ENCODE peak calls at places on chromosome 3, in five cellular contexts. F is psoas muscle, J is body of pancreas, R is NT2/D1, K is adrenal gland. Q is an unnamed sample.
A peak's percentile ranks its signal among the peaks of the same experiment; 100 is the strongest.

GRCh38 chr3:177498037-177498857 is 301.0 kb upstream of the TBL1XR1 start:
- DNase-seq in F (no peak), J (peak; percentile 90), R (no peak), K (peak; percentile 64), Q (no peak)

GRCh38 chr3:185726254-185726967 is 98.4 kb downstream of the IGF2BP2 start:
- DNase-seq in F (no peak), J (no peak), R (no peak), K (no peak), Q (no peak)

GRCh38 chr3:105375750-105376511 is 9.2 kb downstream of the ALCAM start:
- DNase-seq in F (no peak), J (no peak), R (no peak), K (no peak), Q (no peak)

GRCh38 chr3:184697845-184698244 is 14.0 kb downstream of the MAGEF1 start:
- DNase-seq in F (no peak), J (no peak), R (no peak), K (no peak), Q (no peak)

GRCh38 chr3:33883538-33884203 is 85.2 kb downstream of the PDCD6IP start:
- DNase-seq in F (no peak), J (peak; percentile 36), R (peak; percentile 28), K (peak; percentile 36), Q (peak; percentile 54)

GRCh38 chr3:143139786-143140185 is 20.2 kb downstream of the CHST2 start:
- DNase-seq in F (peak; percentile 24), J (no peak), R (no peak), K (no peak), Q (no peak)

GRCh38 chr3:72738752-72739520 is 109.3 kb downstream of the SHQ1 start:
- DNase-seq in F (peak; percentile 16), J (peak; percentile 62), R (no peak), K (peak; percentile 50), Q (no peak)

GRCh38 chr3:9279959-9280358 is 30.5 kb upstream of the SRGAP3 start:
- DNase-seq in F (no peak), J (no peak), R (no peak), K (no peak), Q (no peak)

GRCh38 chr3:50153782-50154475 is 1.2 kb upstream of the SEMA3F start:
- DNase-seq in F (no peak), J (no peak), R (no peak), K (no peak), Q (no peak)

GRCh38 chr3:151319613-151320012 is 3.0 kb upstream of the GPR87 start:
- DNase-seq in F (no peak), J (no peak), R (no peak), K (no peak), Q (no peak)

GRCh38 chr3:132232231-132232792 is 84.9 kb upstream of the ACP3 start:
- DNase-seq in F (no peak), J (no peak), R (no peak), K (no peak), Q (no peak)

GRCh38 chr3:114308830-114309229 is 15.0 kb downstream of the TIGIT start:
- DNase-seq in F (no peak), J (no peak), R (no peak), K (no peak), Q (no peak)

GRCh38 chr3:143839980-143840379 is 8.3 kb downstream of the SLC9A9 start:
- DNase-seq in F (no peak), J (no peak), R (peak; percentile 8), K (no peak), Q (no peak)

GRCh38 chr3:64441861-64442260 is 216.6 kb upstream of the PRICKLE2 start:
- DNase-seq in F (no peak), J (peak; percentile 88), R (no peak), K (no peak), Q (no peak)

GRCh38 chr3:54313418-54313817 is 191.1 kb downstream of the CACNA2D3 start:
- DNase-seq in F (no peak), J (no peak), R (no peak), K (no peak), Q (no peak)

GRCh38 chr3:33911525-33912322 is 113.3 kb downstream of the PDCD6IP start:
- DNase-seq in F (no peak), J (no peak), R (no peak), K (no peak), Q (no peak)

GRCh38 chr3:101017048-101017447 is 23.8 kb upstream of the ABI3BP start:
- DNase-seq in F (no peak), J (no peak), R (no peak), K (no peak), Q (no peak)

GRCh38 chr3:114052216-114052615 is 4.1 kb downstream of the CCDC191 start:
- DNase-seq in F (no peak), J (no peak), R (no peak), K (no peak), Q (no peak)

GRCh38 chr3:119870512-119870911 is 88.6 kb downstream of the NR1I2 start:
- DNase-seq in F (no peak), J (no peak), R (no peak), K (no peak), Q (no peak)

GRCh38 chr3:140276698-140277097 is 341.7 kb downstream of the CLSTN2 start:
- DNase-seq in F (no peak), J (peak; percentile 13), R (peak; percentile 73), K (peak; percentile 35), Q (peak; percentile 36)

GRCh38 chr3:174168538-174169254 is 690.4 kb upstream of the NAALADL2 start:
- DNase-seq in F (no peak), J (no peak), R (no peak), K (no peak), Q (no peak)

GRCh38 chr3:169505577-169506155 is 157.8 kb downstream of the MECOM start:
- DNase-seq in F (no peak), J (no peak), R (no peak), K (no peak), Q (peak; percentile 18)

GRCh38 chr3:101868534-101869464 is 19.5 kb downstream of the NFKBIZ start:
- DNase-seq in F (no peak), J (peak; percentile 54), R (no peak), K (no peak), Q (no peak)

GRCh38 chr3:86029590-86029989 is 961.4 kb downstream of the VGLL3 start:
- DNase-seq in F (no peak), J (no peak), R (no peak), K (no peak), Q (no peak)

GRCh38 chr3:197023241-197023997 is 6.2 kb downstream of the MELTF start:
- DNase-seq in F (no peak), J (no peak), R (no peak), K (no peak), Q (peak; percentile 7)

GRCh38 chr3:21573291-21573690 is 177.7 kb downstream of the ZNF385D start:
- DNase-seq in F (no peak), J (no peak), R (no peak), K (no peak), Q (no peak)

GRCh38 chr3:121852256-121852655 is 17.2 kb downstream of the EAF2 start:
- DNase-seq in F (no peak), J (no peak), R (no peak), K (no peak), Q (no peak)

GRCh38 chr3:43035801-43036340 is 56.8 kb downstream of the GASK1A start:
- DNase-seq in F (no peak), J (no peak), R (no peak), K (no peak), Q (no peak)

GRCh38 chr3:190291994-190292584 is 30.2 kb downstream of the CLDN1 start:
- DNase-seq in F (no peak), J (no peak), R (no peak), K (no peak), Q (no peak)

GRCh38 chr3:37907906-37908305 is 46.2 kb downstream of the CTDSPL start:
- DNase-seq in F (no peak), J (no peak), R (no peak), K (no peak), Q (no peak)

GRCh38 chr3:5115506-5116162 is 6.5 kb upstream of the ARL8B start:
- DNase-seq in F (no peak), J (no peak), R (no peak), K (no peak), Q (no peak)

GRCh38 chr3:12797124-12797891 is 828 bp downstream of the CAND2 start:
- DNase-seq in F (no peak), J (no peak), R (no peak), K (no peak), Q (no peak)

GRCh38 chr3:107208100-107208499 is 169.1 kb upstream of the CCDC54 start:
- DNase-seq in F (no peak), J (peak; percentile 84), R (peak; percentile 8), K (peak; percentile 75), Q (peak; percentile 86)

GRCh38 chr3:147380271-147380995 is 25.9 kb downstream of the ZIC4 start:
- DNase-seq in F (no peak), J (no peak), R (no peak), K (no peak), Q (peak; percentile 68)
- H3K4me1 ChIP-seq in F (no peaks in the 10 kb centered on the region), J (no peaks in the 10 kb centered on the region), R (peaks cover 5% of the 10 kb centered on the region), K (no peaks in the 10 kb centered on the region), Q (peaks cover 11% of the 10 kb centered on the region)

GRCh38 chr3:87206635-87207034 is 20.5 kb upstream of the CHMP2B start:
- DNase-seq in F (no peak), J (no peak), R (no peak), K (no peak), Q (no peak)
- H3K4me3 ChIP-seq in F (no peak overlapping the region), J (no peak overlapping the region), R (no peak overlapping the region), K (no peak overlapping the region), Q (no peak overlapping the region)

DNA sequence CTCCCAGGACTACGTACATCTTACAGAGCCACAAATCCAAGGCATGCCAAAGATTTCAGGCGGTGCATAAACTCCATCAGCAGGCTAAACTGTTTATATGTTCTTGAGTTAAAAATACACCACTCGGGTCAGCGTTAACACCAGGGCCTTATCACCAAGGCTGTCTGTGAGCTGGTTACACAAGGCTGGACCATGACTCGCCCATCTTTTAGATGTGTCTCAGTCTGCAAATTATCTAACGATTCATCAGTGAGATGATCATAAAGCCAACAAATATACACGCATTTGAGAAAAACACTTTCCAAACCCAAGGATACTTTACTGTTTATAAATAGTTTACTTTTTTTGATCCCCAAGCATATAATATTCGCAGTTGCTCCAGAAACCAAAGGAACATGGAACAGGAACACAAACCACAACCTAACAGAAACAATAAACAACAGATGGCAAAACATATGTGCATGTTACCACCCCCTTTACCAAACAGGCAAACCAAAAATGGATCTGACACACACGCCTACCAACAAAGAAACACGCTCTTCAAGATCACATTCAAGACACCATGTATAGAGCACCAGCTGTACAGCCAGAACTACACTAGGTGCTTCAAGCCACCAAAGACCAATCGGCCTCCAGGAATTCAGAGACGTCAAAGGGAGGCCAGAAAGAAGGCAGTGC is 15.4 kb downstream of the LRIG1 start:
- DNase-seq in F (no peak), J (no peak), R (no peak), K (no peak), Q (no peak)
- H3K4me1 ChIP-seq in F (peaks cover 90% of the 10 kb centered on the region), J (peaks cover 93% of the 10 kb centered on the region), R (peaks cover 2% of the 10 kb centered on the region), K (peaks cover 4% of the 10 kb centered on the region), Q (no peaks in the 10 kb centered on the region)

GRCh38 chr3:152472606-152472954 is 203.9 kb downstream of the MBNL1 start:
- DNase-seq in F (no peak), J (no peak), R (no peak), K (no peak), Q (no peak)
- H3K4me3 ChIP-seq in F (peak overlapping the region; percentile 19), J (no peak overlapping the region), R (no peak overlapping the region), K (no peak overlapping the region), Q (no peak overlapping the region)

Q was measured in HAP-1.